ENCODE peak calls at places on chromosomes 13 and 19, in ten cellular contexts. One of them, this sample, is unnamed.

GRCh38 chr13:28622286-28622685 is 36.6 kb upstream of the POMP start:
- DNase-seq in stimulated activated CD4-positive, alpha-beta T cell treated with anti-CD3 and anti-CD28 coated beads, Interleukin-4, amount 100 ng/mL, for 1 hour: no peak
- DNase-seq in kidney epithelial cell: no peak
- DNase-seq in lung: peak
- DNase-seq in activated T-cell treated with anti-CD3 and anti-CD28 coated beads for 24 hours: no peak
- DNase-seq in pancreas: no peak
- DNase-seq in iPS-NIHi11: no peak
- DNase-seq in tibial nerve: peak
- DNase-seq in SW 1271: no peak
- DNase-seq in nucleus accumbens: no peak
- DNase-seq in this sample: no peak

GRCh38 chr13:75679459-75679858 is 43.3 kb downstream of the LMO7 start:
- DNase-seq in tibial nerve: no peak
- DNase-seq in iPS-NIHi11: no peak
- DNase-seq in lung: no peak
- DNase-seq in kidney epithelial cell: no peak
- DNase-seq in nucleus accumbens: no peak
- DNase-seq in stimulated activated CD4-positive, alpha-beta T cell treated with anti-CD3 and anti-CD28 coated beads, Interleukin-4, amount 100 ng/mL, for 1 hour: no peak
- DNase-seq in activated T-cell treated with anti-CD3 and anti-CD28 coated beads for 24 hours: no peak
- DNase-seq in SW 1271: no peak
- DNase-seq in pancreas: no peak
- DNase-seq in this sample: no peak

GRCh38 chr13:20512042-20512683 is 13.5 kb downstream of the CRYL1 start:
- DNase-seq in tibial nerve: no peak
- DNase-seq in SW 1271: no peak
- DNase-seq in nucleus accumbens: no peak
- DNase-seq in stimulated activated CD4-positive, alpha-beta T cell treated with anti-CD3 and anti-CD28 coated beads, Interleukin-4, amount 100 ng/mL, for 1 hour: no peak
- DNase-seq in kidney epithelial cell: no peak
- DNase-seq in iPS-NIHi11: peak
- DNase-seq in pancreas: no peak
- DNase-seq in activated T-cell treated with anti-CD3 and anti-CD28 coated beads for 24 hours: no peak
- DNase-seq in lung: no peak
- DNase-seq in this sample: no peak

GRCh38 chr19:45275370-45275971 is 24.4 kb downstream of the MARK4 start:
- DNase-seq in pancreas: no peak
- DNase-seq in kidney epithelial cell: no peak
- DNase-seq in stimulated activated CD4-positive, alpha-beta T cell treated with anti-CD3 and anti-CD28 coated beads, Interleukin-4, amount 100 ng/mL, for 1 hour: no peak
- DNase-seq in SW 1271: no peak
- DNase-seq in iPS-NIHi11: no peak
- DNase-seq in tibial nerve: no peak
- DNase-seq in lung: no peak
- DNase-seq in nucleus accumbens: no peak
- DNase-seq in activated T-cell treated with anti-CD3 and anti-CD28 coated beads for 24 hours: no peak
- DNase-seq in this sample: no peak

GRCh38 chr19:51183629-51184028 is 41.3 kb upstream of the CD33 start:
- DNase-seq in tibial nerve: no peak
- DNase-seq in pancreas: no peak
- DNase-seq in kidney epithelial cell: no peak
- DNase-seq in stimulated activated CD4-positive, alpha-beta T cell treated with anti-CD3 and anti-CD28 coated beads, Interleukin-4, amount 100 ng/mL, for 1 hour: no peak
- DNase-seq in SW 1271: no peak
- DNase-seq in iPS-NIHi11: no peak
- DNase-seq in lung: no peak
- DNase-seq in nucleus accumbens: no peak
- DNase-seq in activated T-cell treated with anti-CD3 and anti-CD28 coated beads for 24 hours: no peak
- DNase-seq in this sample: no peak

GRCh38 chr13:37485766-37486165 is 112.8 kb downstream of the POSTN start:
- DNase-seq in nucleus accumbens: no peak
- DNase-seq in iPS-NIHi11: no peak
- DNase-seq in activated T-cell treated with anti-CD3 and anti-CD28 coated beads for 24 hours: no peak
- DNase-seq in SW 1271: no peak
- DNase-seq in tibial nerve: no peak
- DNase-seq in stimulated activated CD4-positive, alpha-beta T cell treated with anti-CD3 and anti-CD28 coated beads, Interleukin-4, amount 100 ng/mL, for 1 hour: no peak
- DNase-seq in lung: no peak
- DNase-seq in kidney epithelial cell: no peak
- DNase-seq in pancreas: no peak
- DNase-seq in this sample: no peak

GRCh38 chr13:61778531-61778930 is 362.9 kb upstream of the PCDH20 start:
- DNase-seq in activated T-cell treated with anti-CD3 and anti-CD28 coated beads for 24 hours: no peak
- DNase-seq in nucleus accumbens: no peak
- DNase-seq in lung: no peak
- DNase-seq in iPS-NIHi11: no peak
- DNase-seq in stimulated activated CD4-positive, alpha-beta T cell treated with anti-CD3 and anti-CD28 coated beads, Interleukin-4, amount 100 ng/mL, for 1 hour: no peak
- DNase-seq in pancreas: no peak
- DNase-seq in tibial nerve: no peak
- DNase-seq in SW 1271: no peak
- DNase-seq in kidney epithelial cell: no peak
- DNase-seq in this sample: no peak

GRCh38 chr13:83372786-83373185 is 509.5 kb downstream of the SLITRK1 start:
- DNase-seq in SW 1271: no peak
- DNase-seq in kidney epithelial cell: no peak
- DNase-seq in activated T-cell treated with anti-CD3 and anti-CD28 coated beads for 24 hours: no peak
- DNase-seq in iPS-NIHi11: no peak
- DNase-seq in pancreas: no peak
- DNase-seq in tibial nerve: no peak
- DNase-seq in lung: no peak
- DNase-seq in nucleus accumbens: no peak
- DNase-seq in stimulated activated CD4-positive, alpha-beta T cell treated with anti-CD3 and anti-CD28 coated beads, Interleukin-4, amount 100 ng/mL, for 1 hour: no peak
- DNase-seq in this sample: no peak

GRCh38 chr13:74243637-74244526 is 109.7 kb upstream of the KLF12 start:
- DNase-seq in pancreas: no peak
- DNase-seq in tibial nerve: no peak
- DNase-seq in nucleus accumbens: no peak
- DNase-seq in SW 1271: no peak
- DNase-seq in kidney epithelial cell: no peak
- DNase-seq in iPS-NIHi11: no peak
- DNase-seq in stimulated activated CD4-positive, alpha-beta T cell treated with anti-CD3 and anti-CD28 coated beads, Interleukin-4, amount 100 ng/mL, for 1 hour: no peak
- DNase-seq in activated T-cell treated with anti-CD3 and anti-CD28 coated beads for 24 hours: no peak
- DNase-seq in lung: no peak
- DNase-seq in this sample: peak

GRCh38 chr13:101869553-101869952 is 417.1 kb downstream of the ITGBL1 start:
- DNase-seq in iPS-NIHi11: no peak
- DNase-seq in pancreas: no peak
- DNase-seq in stimulated activated CD4-positive, alpha-beta T cell treated with anti-CD3 and anti-CD28 coated beads, Interleukin-4, amount 100 ng/mL, for 1 hour: no peak
- DNase-seq in tibial nerve: no peak
- DNase-seq in lung: no peak
- DNase-seq in SW 1271: no peak
- DNase-seq in kidney epithelial cell: no peak
- DNase-seq in activated T-cell treated with anti-CD3 and anti-CD28 coated beads for 24 hours: no peak
- DNase-seq in nucleus accumbens: no peak
- DNase-seq in this sample: no peak

GRCh38 chr13:35648109-35648508 is 171.6 kb upstream of the MAB21L1 start:
- DNase-seq in lung: no peak
- DNase-seq in iPS-NIHi11: no peak
- DNase-seq in activated T-cell treated with anti-CD3 and anti-CD28 coated beads for 24 hours: no peak
- DNase-seq in pancreas: no peak
- DNase-seq in nucleus accumbens: no peak
- DNase-seq in stimulated activated CD4-positive, alpha-beta T cell treated with anti-CD3 and anti-CD28 coated beads, Interleukin-4, amount 100 ng/mL, for 1 hour: no peak
- DNase-seq in SW 1271: no peak
- DNase-seq in kidney epithelial cell: no peak
- DNase-seq in tibial nerve: no peak
- DNase-seq in this sample: no peak

GRCh38 chr19:45113628-45114027 is 20.6 kb downstream of the PPP1R37 start:
- DNase-seq in iPS-NIHi11: no peak
- DNase-seq in stimulated activated CD4-positive, alpha-beta T cell treated with anti-CD3 and anti-CD28 coated beads, Interleukin-4, amount 100 ng/mL, for 1 hour: no peak
- DNase-seq in SW 1271: no peak
- DNase-seq in activated T-cell treated with anti-CD3 and anti-CD28 coated beads for 24 hours: no peak
- DNase-seq in lung: no peak
- DNase-seq in pancreas: no peak
- DNase-seq in tibial nerve: no peak
- DNase-seq in kidney epithelial cell: no peak
- DNase-seq in nucleus accumbens: no peak
- DNase-seq in this sample: no peak

GRCh38 chr13:59423708-59424355 is 739.9 kb downstream of the DIAPH3 start:
- DNase-seq in nucleus accumbens: no peak
- DNase-seq in iPS-NIHi11: no peak
- DNase-seq in SW 1271: no peak
- DNase-seq in tibial nerve: no peak
- DNase-seq in lung: no peak
- DNase-seq in pancreas: no peak
- DNase-seq in stimulated activated CD4-positive, alpha-beta T cell treated with anti-CD3 and anti-CD28 coated beads, Interleukin-4, amount 100 ng/mL, for 1 hour: no peak
- DNase-seq in kidney epithelial cell: no peak
- DNase-seq in activated T-cell treated with anti-CD3 and anti-CD28 coated beads for 24 hours: no peak
- DNase-seq in this sample: no peak

GRCh38 chr19:47028372-47028672 is 8.7 kb downstream of the NPAS1 start:
- DNase-seq in iPS-NIHi11: peak
- DNase-seq in tibial nerve: no peak
- DNase-seq in stimulated activated CD4-positive, alpha-beta T cell treated with anti-CD3 and anti-CD28 coated beads, Interleukin-4, amount 100 ng/mL, for 1 hour: no peak
- DNase-seq in activated T-cell treated with anti-CD3 and anti-CD28 coated beads for 24 hours: no peak
- DNase-seq in pancreas: no peak
- DNase-seq in SW 1271: no peak
- DNase-seq in kidney epithelial cell: no peak
- DNase-seq in lung: no peak
- DNase-seq in nucleus accumbens: no peak
- DNase-seq in this sample: no peak

GRCh38 chr13:20939662-20940061 is 37.1 kb upstream of the XPO4 start:
- DNase-seq in activated T-cell treated with anti-CD3 and anti-CD28 coated beads for 24 hours: no peak
- DNase-seq in lung: no peak
- DNase-seq in tibial nerve: no peak
- DNase-seq in iPS-NIHi11: no peak
- DNase-seq in stimulated activated CD4-positive, alpha-beta T cell treated with anti-CD3 and anti-CD28 coated beads, Interleukin-4, amount 100 ng/mL, for 1 hour: no peak
- DNase-seq in SW 1271: no peak
- DNase-seq in kidney epithelial cell: no peak
- DNase-seq in pancreas: no peak
- DNase-seq in nucleus accumbens: no peak
- DNase-seq in this sample: no peak

This sample was measured in HS-27A.